ENCODE peak calls at places on chromosomes 6 and 20, in five cellular contexts. S is K562, K is GM12878, V is HepG2, P is H1. F is an unnamed sample.

GRCh38 chr6:111680013-111680712 is 74.5 kb upstream of the TRAF3IP2 start:
- DNase-seq in S (no peak), K (no peak), V (no peak), P (no peak), F (no peak)

GRCh38 chr6:43923376-43924221 is 153.6 kb downstream of the VEGFA start:
- DNase-seq in S (no peak), K (no peak), V (no peak), P (no peak), F (no peak)

GRCh38 chr6:6246539-6246938 is 73.9 kb downstream of the F13A1 start:
- DNase-seq in S (no peak), K (peak; percentile 21), V (no peak), P (no peak), F (no peak)

GRCh38 chr6:29631860-29632731 is 887 bp downstream of the GABBR1 start:
- DNase-seq in S (peak; percentile 86), K (no peak), V (no peak), P (no peak), F (peak; percentile 51)

GRCh38 chr20:7627734-7628663 is 312.3 kb downstream of the HAO1 start:
- DNase-seq in S (no peak), K (no peak), V (no peak), P (no peak), F (no peak)

GRCh38 chr6:77030929-77031674 is 432.2 kb downstream of the HTR1B start:
- DNase-seq in S (no peak), K (no peak), V (no peak), P (no peak), F (no peak)

GRCh38 chr20:9498322-9498721 is 16.1 kb upstream of the LAMP5 start:
- DNase-seq in S (no peak), K (no peak), V (no peak), P (no peak), F (peak; percentile 12)

GRCh38 chr20:47466193-47466592 is 35.5 kb upstream of the NCOA3 start:
- DNase-seq in S (no peak), K (no peak), V (no peak), P (no peak), F (no peak)

GRCh38 chr6:99241905-99242534 is 107.5 kb downstream of the FAXC start:
- DNase-seq in S (peak; percentile 13), K (no peak), V (peak; percentile 1), P (no peak), F (peak; percentile 40)

GRCh38 chr20:13507646-13508045 is 131.1 kb downstream of the TASP1 start:
- DNase-seq in S (no peak), K (no peak), V (no peak), P (no peak), F (no peak)

GRCh38 chr20:46357030-46357514 is 48.8 kb upstream of the CDH22 start:
- DNase-seq in S (no peak), K (no peak), V (no peak), P (no peak), F (no peak)

GRCh38 chr6:12363651-12364381 is 73.7 kb downstream of the EDN1 start:
- DNase-seq in S (no peak), K (peak; percentile 95), V (peak; percentile 52), P (no peak), F (peak; percentile 83)

GRCh38 chr6:167098825-167099225 is 24.1 kb upstream of the CCR6 start:
- DNase-seq in S (no peak), K (peak; percentile 80), V (no peak), P (no peak), F (no peak)

GRCh38 chr6:17179246-17180073 is 77.6 kb downstream of the STMND1 start:
- DNase-seq in S (no peak), K (no peak), V (no peak), P (no peak), F (no peak)

GRCh38 chr6:1179571-1180459 is 132.1 kb upstream of the FOXQ1 start:
- DNase-seq in S (no peak), K (no peak), V (no peak), P (no peak), F (no peak)

GRCh38 chr6:1201547-1202200 is 110.2 kb upstream of the FOXQ1 start:
- DNase-seq in S (no peak), K (no peak), V (no peak), P (no peak), F (no peak)

GRCh38 chr6:33000053-33000452 is 9.3 kb downstream of the HLA-DOA start:
- DNase-seq in S (no peak), K (no peak), V (peak; percentile 33), P (peak; percentile 41), F (no peak)

GRCh38 chr6:53547815-53548496 is 3.1 kb upstream of the GCLC start:
- DNase-seq in S (peak; percentile 94), K (peak; percentile 69), V (peak; percentile 94), P (peak; percentile 74), F (peak; percentile 96)

GRCh38 chr20:31948008-31948407 is 3.8 kb downstream of the PDRG1 start:
- DNase-seq in S (peak; percentile 51), K (no peak), V (no peak), P (no peak), F (no peak)

GRCh38 chr6:33189164-33189563 is 3.1 kb downstream of the COL11A2 start:
- DNase-seq in S (no peak), K (no peak), V (no peak), P (no peak), F (no peak)

GRCh38 chr6:126886106-126886505 is 232.4 kb upstream of the RSPO3 start:
- DNase-seq in S (no peak), K (no peak), V (no peak), P (no peak), F (no peak)

GRCh38 chr6:20338160-20338559 is 63.5 kb upstream of the E2F3 start:
- DNase-seq in S (no peak), K (no peak), V (no peak), P (no peak), F (no peak)

DNA sequence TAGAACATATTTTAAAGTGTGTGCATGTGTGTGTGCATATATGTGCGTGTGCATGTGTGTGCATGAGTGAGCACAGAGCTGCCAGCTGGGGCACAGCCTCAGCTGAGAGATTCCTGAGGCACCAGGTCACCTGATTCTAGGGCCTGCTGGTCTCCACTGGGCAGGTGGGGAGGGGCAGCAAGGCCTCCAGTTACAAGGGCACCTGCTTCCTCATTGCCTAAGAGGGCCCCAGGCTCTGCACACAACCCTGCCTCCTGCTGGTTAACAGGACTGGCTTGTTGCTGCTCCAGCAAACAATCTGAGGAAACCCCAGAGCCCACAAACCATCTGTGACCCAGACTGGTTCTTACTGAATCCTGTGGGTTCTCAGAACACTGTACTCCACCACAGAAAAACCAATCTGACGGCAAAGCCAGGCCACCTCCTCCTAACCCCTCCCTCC is 22.9 kb upstream of the UBE2J1 start:
- DNase-seq in S (no peak), K (no peak), V (peak; percentile 80), P (peak; percentile 82), F (no peak)
- TF ChIP-seq USF2 in S (no peak), K (no peak), V (no peak), P (peak; percentile 81), F (no peak)

GRCh38 chr6:162730502-162730901 is 2.7 kb downstream of the PACRG start:
- DNase-seq in S (no peak), K (no peak), V (no peak), P (no peak), F (no peak)

GRCh38 chr6:162728706-162729105 is 932 bp downstream of the PACRG start:
- DNase-seq in S (no peak), K (no peak), V (no peak), P (no peak), F (no peak)

GRCh38 chr6:162726997-162727346 is 594 bp downstream of the PRKN start:
- DNase-seq in S (no peak), K (no peak), V (no peak), P (no peak), F (no peak)

GRCh38 chr6:162727347-162728176 is at the start of the genes PACRG and PRKN:
- DNase-seq in S (peak; percentile 99), K (peak; percentile 61), V (peak; percentile 98), P (peak; percentile 99), F (peak; percentile 80)

GRCh38 chr6:162728177-162728571 is 400 bp downstream of the PACRG start:
- DNase-seq in S (no peak), K (no peak), V (no peak), P (no peak), F (no peak)
- H3K4me3 ChIP-seq in S (no peak overlapping the region), K (no peak overlapping the region), V (no peak overlapping the region), P (peak overlapping the region; percentile 8), F (peak overlapping the region; percentile 94)

DNA sequence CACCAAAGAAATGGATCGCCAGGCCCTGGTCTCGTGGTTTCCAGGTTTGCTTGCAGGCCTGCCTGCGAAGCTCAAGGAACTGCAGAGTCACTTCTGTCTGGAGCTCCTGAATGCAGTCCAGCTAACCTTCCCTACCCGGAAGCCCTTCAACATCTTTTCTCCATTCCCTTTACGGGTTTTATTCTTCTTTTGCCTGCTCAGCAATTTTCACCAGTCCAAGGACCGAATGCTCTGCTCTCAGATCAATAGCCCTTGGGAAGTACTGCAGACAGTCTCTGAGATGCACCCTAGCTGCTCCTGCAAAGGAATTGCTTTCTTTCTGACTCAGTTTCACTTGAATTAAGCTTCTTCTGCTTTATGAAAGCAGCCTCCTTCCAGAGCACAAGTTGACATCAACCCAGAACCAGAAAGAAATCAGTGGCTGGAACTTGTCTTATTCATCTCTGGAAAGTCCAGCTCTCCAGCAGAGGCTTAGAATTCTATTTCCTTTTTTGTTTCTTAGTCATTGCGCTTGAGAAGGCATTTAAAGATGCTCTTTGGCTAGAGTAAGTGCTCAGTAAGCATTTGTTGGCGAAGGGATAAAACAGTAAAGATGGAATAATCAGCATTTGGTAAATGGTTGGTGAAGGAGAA is 18.7 kb upstream of the YWHAB start:
- DNase-seq in S (no peak), K (no peak), V (no peak), P (no peak), F (no peak)
- TF ChIP-seq KDM1A in S (no peak), K (no peak), V (no peak), P (no peak), F (no peak)

GRCh38 chr6:10082385-10082784 is 332.5 kb downstream of the TFAP2A start:
- DNase-seq in S (no peak), K (no peak), V (no peak), P (no peak), F (no peak)
- TF ChIP-seq USF2 in S (no peak), K (no peak), V (no peak), P (no peak), F (no peak)

DNA sequence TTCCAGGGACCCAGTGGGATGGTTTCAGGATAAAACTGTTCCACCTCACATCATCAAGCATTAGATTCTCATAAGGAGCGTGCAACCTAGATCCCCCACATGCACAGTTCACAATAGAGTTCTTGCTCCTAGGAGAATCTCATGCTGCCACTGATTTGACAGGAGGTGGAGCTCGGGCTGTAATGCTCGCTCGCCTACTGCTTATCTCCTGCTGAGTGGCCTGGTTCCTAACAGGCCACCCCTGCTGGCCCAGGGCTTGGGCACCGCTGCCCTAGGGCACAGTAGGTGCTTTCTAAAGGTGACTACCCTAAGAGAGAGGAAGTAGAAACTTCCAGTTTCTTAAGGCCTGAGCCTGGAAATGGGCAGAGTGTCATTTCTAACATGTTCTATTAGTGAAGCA is 656.9 kb downstream of the PRKN start:
- DNase-seq in S (no peak), K (no peak), V (no peak), P (no peak), F (no peak)
- H3K4me3 ChIP-seq in S (no peak overlapping the region), K (no peak overlapping the region), V (no peak overlapping the region), P (no peak overlapping the region), F (no peak overlapping the region)